ENCODE peak calls at places on chromosomes 12 and 14, in nine cellular contexts. One of them, this sample, is unnamed.
A peak's percentile ranks its signal among the peaks of the same experiment; 100 is the strongest.

GRCh38 chr14:51733147-51733546 is 81.4 kb downstream of the FRMD6 start:
- DNase-seq in lower leg skin: no peak
- DNase-seq in sigmoid colon: no peak
- DNase-seq in GM12891: no peak
- DNase-seq in tibial nerve: no peak
- DNase-seq in heart left ventricle: no peak
- DNase-seq in A549: no peak
- DNase-seq in prostate gland: no peak
- DNase-seq in GM12892: no peak
- DNase-seq in this sample: no peak

GRCh38 chr12:14668591-14668990 is 27.8 kb downstream of the GUCY2C start:
- DNase-seq in lower leg skin: no peak
- DNase-seq in prostate gland: no peak
- DNase-seq in A549: no peak
- DNase-seq in GM12891: no peak
- DNase-seq in GM12892: no peak
- DNase-seq in tibial nerve: no peak
- DNase-seq in heart left ventricle: no peak
- DNase-seq in sigmoid colon: no peak
- DNase-seq in this sample: no peak

GRCh38 chr12:96194901-96195844 is 998 bp downstream of the ELK3 start:
- DNase-seq in prostate gland: peak; percentile 44
- DNase-seq in sigmoid colon: peak; percentile 79
- DNase-seq in GM12892: peak; percentile 46
- DNase-seq in GM12891: peak; percentile 64
- DNase-seq in heart left ventricle: peak; percentile 67
- DNase-seq in lower leg skin: no peak
- DNase-seq in tibial nerve: no peak
- DNase-seq in A549: peak; percentile 71
- DNase-seq in this sample: peak; percentile 68

GRCh38 chr14:76884853-76885276 is 58.7 kb downstream of the LRRC74A start:
- DNase-seq in heart left ventricle: peak; percentile 83
- DNase-seq in prostate gland: no peak
- DNase-seq in GM12891: no peak
- DNase-seq in sigmoid colon: no peak
- DNase-seq in A549: no peak
- DNase-seq in GM12892: no peak
- DNase-seq in lower leg skin: no peak
- DNase-seq in tibial nerve: no peak
- DNase-seq in this sample: no peak

GRCh38 chr12:88684170-88684569 is 103.9 kb upstream of the KITLG start:
- DNase-seq in A549: no peak
- DNase-seq in tibial nerve: no peak
- DNase-seq in prostate gland: no peak
- DNase-seq in sigmoid colon: no peak
- DNase-seq in heart left ventricle: no peak
- DNase-seq in GM12891: no peak
- DNase-seq in GM12892: no peak
- DNase-seq in lower leg skin: no peak
- DNase-seq in this sample: no peak

GRCh38 chr14:105087308-105087962 is 22.2 kb upstream of the GPR132 start:
- DNase-seq in lower leg skin: no peak
- DNase-seq in A549: peak; percentile 78
- DNase-seq in GM12891: no peak
- DNase-seq in tibial nerve: no peak
- DNase-seq in heart left ventricle: peak; percentile 78
- DNase-seq in prostate gland: peak; percentile 59
- DNase-seq in GM12892: peak; percentile 46
- DNase-seq in sigmoid colon: peak; percentile 80
- DNase-seq in this sample: no peak

GRCh38 chr14:104827173-104828055 is 26.5 kb downstream of the ZBTB42 start:
- DNase-seq in GM12891: peak; percentile 70
- DNase-seq in prostate gland: peak; percentile 17
- DNase-seq in lower leg skin: no peak
- DNase-seq in GM12892: no peak
- DNase-seq in A549: peak; percentile 93
- DNase-seq in tibial nerve: no peak
- DNase-seq in sigmoid colon: peak; percentile 74
- DNase-seq in heart left ventricle: no peak
- DNase-seq in this sample: no peak

GRCh38 chr14:105255021-105255507 is 6.7 kb downstream of the BTBD6 start:
- DNase-seq in GM12891: no peak
- DNase-seq in A549: no peak
- DNase-seq in sigmoid colon: no peak
- DNase-seq in tibial nerve: no peak
- DNase-seq in GM12892: no peak
- DNase-seq in heart left ventricle: no peak
- DNase-seq in prostate gland: no peak
- DNase-seq in lower leg skin: no peak
- DNase-seq in this sample: peak; percentile 60

GRCh38 chr12:101209319-101210302 is at the start of gene SLC5A8:
- DNase-seq in GM12892: no peak
- DNase-seq in A549: no peak
- DNase-seq in sigmoid colon: no peak
- DNase-seq in heart left ventricle: peak; percentile 54
- DNase-seq in lower leg skin: no peak
- DNase-seq in tibial nerve: no peak
- DNase-seq in prostate gland: peak; percentile 7
- DNase-seq in GM12891: no peak
- DNase-seq in this sample: no peak

GRCh38 chr12:11730299-11731041 is 81.0 kb downstream of the ETV6 start:
- DNase-seq in prostate gland: peak; percentile 84
- DNase-seq in tibial nerve: no peak
- DNase-seq in GM12891: no peak
- DNase-seq in A549: no peak
- DNase-seq in sigmoid colon: no peak
- DNase-seq in lower leg skin: no peak
- DNase-seq in GM12892: no peak
- DNase-seq in heart left ventricle: no peak
- DNase-seq in this sample: no peak

GRCh38 chr12:15996254-15996653 is 85.1 kb downstream of the DERA start:
- DNase-seq in sigmoid colon: no peak
- DNase-seq in tibial nerve: no peak
- DNase-seq in lower leg skin: no peak
- DNase-seq in A549: no peak
- DNase-seq in GM12891: no peak
- DNase-seq in GM12892: no peak
- DNase-seq in prostate gland: no peak
- DNase-seq in heart left ventricle: no peak
- DNase-seq in this sample: no peak

GRCh38 chr14:24389266-24389855 is 9.4 kb upstream of the NYNRIN start:
- DNase-seq in GM12891: no peak
- DNase-seq in GM12892: no peak
- DNase-seq in A549: no peak
- DNase-seq in sigmoid colon: no peak
- DNase-seq in prostate gland: no peak
- DNase-seq in lower leg skin: no peak
- DNase-seq in heart left ventricle: no peak
- DNase-seq in tibial nerve: no peak
- DNase-seq in this sample: no peak

GRCh38 chr12:3490848-3491382 is at the start of gene PRMT8:
- DNase-seq in A549: no peak
- DNase-seq in heart left ventricle: no peak
- DNase-seq in lower leg skin: no peak
- DNase-seq in sigmoid colon: no peak
- DNase-seq in prostate gland: no peak
- DNase-seq in tibial nerve: no peak
- DNase-seq in GM12891: peak; percentile 23
- DNase-seq in GM12892: no peak
- DNase-seq in this sample: no peak

GRCh38 chr14:77681196-77682157 is 26.3 kb downstream of the ALKBH1 start:
- DNase-seq in prostate gland: peak; percentile 42
- DNase-seq in sigmoid colon: no peak
- DNase-seq in GM12892: no peak
- DNase-seq in GM12891: no peak
- DNase-seq in lower leg skin: no peak
- DNase-seq in A549: no peak
- DNase-seq in tibial nerve: no peak
- DNase-seq in heart left ventricle: no peak
- DNase-seq in this sample: no peak

GRCh38 chr12:76026643-76027063 is 4.9 kb downstream of the PHLDA1 start:
- DNase-seq in prostate gland: no peak
- DNase-seq in A549: no peak
- DNase-seq in GM12891: no peak
- DNase-seq in sigmoid colon: no peak
- DNase-seq in heart left ventricle: no peak
- DNase-seq in tibial nerve: no peak
- DNase-seq in lower leg skin: no peak
- DNase-seq in GM12892: no peak
- DNase-seq in this sample: no peak

GRCh38 chr14:81323621-81324400 is 76.3 kb downstream of the STON2 start:
- DNase-seq in sigmoid colon: no peak
- DNase-seq in lower leg skin: no peak
- DNase-seq in tibial nerve: no peak
- DNase-seq in prostate gland: peak; percentile 69
- DNase-seq in GM12892: no peak
- DNase-seq in heart left ventricle: no peak
- DNase-seq in GM12891: no peak
- DNase-seq in A549: peak; percentile 69
- DNase-seq in this sample: peak; percentile 35

GRCh38 chr14:90399541-90400444 is 3.0 kb downstream of the CALM1 start:
- DNase-seq in prostate gland: peak; percentile 95
- DNase-seq in sigmoid colon: peak; percentile 97
- DNase-seq in lower leg skin: peak; percentile 97
- DNase-seq in GM12892: peak; percentile 76
- DNase-seq in A549: peak; percentile 98
- DNase-seq in tibial nerve: peak; percentile 87
- DNase-seq in heart left ventricle: peak; percentile 92
- DNase-seq in GM12891: peak; percentile 77
- DNase-seq in this sample: peak; percentile 98
- TF ChIP-seq POLR2A in prostate gland: no peak
- TF ChIP-seq POLR2A in sigmoid colon: peak; percentile 28
- TF ChIP-seq POLR2A in lower leg skin: no peak
- TF ChIP-seq POLR2A in GM12892: no peak
- TF ChIP-seq POLR2A in A549: no peak
- TF ChIP-seq POLR2A in tibial nerve: no peak
- TF ChIP-seq POLR2A in heart left ventricle: no peak
- TF ChIP-seq POLR2A in GM12891: no peak
- TF ChIP-seq POLR2A in this sample: no peak

DNA sequence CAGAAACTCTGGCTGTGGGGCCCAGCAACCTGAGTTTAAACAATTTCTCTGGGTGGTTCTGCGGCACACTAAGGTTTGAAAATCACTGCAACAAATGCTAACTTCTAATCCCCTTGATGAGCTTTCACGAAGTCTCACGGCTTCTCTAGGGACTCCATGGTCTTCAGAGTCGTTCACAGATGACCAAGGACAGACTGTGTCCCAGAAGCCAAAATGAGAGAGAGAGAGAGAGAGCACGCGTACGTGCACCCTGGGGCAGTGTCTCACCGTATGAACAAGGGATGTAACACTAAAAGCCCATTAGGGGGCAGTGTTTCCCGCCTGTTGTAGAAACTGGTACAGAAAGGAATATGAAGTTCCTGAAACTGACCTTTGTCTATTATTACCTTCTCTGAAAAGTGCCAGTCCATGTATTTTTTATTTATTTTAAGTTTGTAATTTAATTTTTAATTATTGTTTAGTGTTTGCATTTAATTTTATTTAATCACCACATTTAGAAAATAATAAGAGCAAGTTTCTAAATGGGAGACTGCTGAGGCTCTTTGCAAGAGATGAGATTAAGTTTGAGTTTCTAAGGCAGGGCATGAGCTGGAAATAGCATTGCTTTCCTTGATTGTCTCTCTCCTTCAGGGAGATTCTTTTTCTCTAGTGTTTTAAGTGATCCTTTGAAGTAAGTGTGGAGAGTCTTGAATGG is 3.4 kb downstream of the APOLD1 start:
- DNase-seq in tibial nerve: no peak
- DNase-seq in GM12892: no peak
- DNase-seq in A549: peak; percentile 57
- DNase-seq in prostate gland: peak; percentile 74
- DNase-seq in heart left ventricle: no peak
- DNase-seq in GM12891: no peak
- DNase-seq in sigmoid colon: peak; percentile 80
- DNase-seq in lower leg skin: no peak
- DNase-seq in this sample: peak; percentile 39
- TF ChIP-seq POLR2A in tibial nerve: no peak
- TF ChIP-seq POLR2A in GM12892: no peak
- TF ChIP-seq POLR2A in A549: no peak
- TF ChIP-seq POLR2A in prostate gland: no peak
- TF ChIP-seq POLR2A in heart left ventricle: no peak
- TF ChIP-seq POLR2A in GM12891: no peak
- TF ChIP-seq POLR2A in sigmoid colon: no peak
- TF ChIP-seq POLR2A in lower leg skin: no peak
- TF ChIP-seq POLR2A in this sample: no peak

DNA sequence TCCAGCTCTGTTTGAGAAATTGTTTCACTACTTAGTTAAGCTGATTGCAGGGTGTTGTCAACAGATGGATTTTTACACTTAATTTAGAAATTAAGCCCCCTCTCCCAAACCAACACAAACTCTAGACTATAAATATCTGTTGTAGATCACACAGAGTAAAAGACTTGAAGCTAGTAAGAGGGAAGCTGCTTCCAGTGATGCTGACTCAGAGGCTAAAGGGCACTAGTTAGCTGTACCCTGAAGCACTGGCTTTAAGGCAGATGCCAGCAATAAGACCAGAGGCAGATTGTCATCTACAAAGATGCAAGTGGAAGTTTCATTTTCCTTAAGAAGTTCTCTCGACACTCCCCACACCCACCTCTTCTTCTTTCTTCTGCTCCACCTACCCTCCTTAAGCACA is 153.2 kb downstream of the ANO6 start:
- DNase-seq in A549: no peak
- DNase-seq in heart left ventricle: no peak
- DNase-seq in prostate gland: no peak
- DNase-seq in GM12892: no peak
- DNase-seq in sigmoid colon: no peak
- DNase-seq in lower leg skin: no peak
- DNase-seq in tibial nerve: no peak
- DNase-seq in GM12891: no peak
- DNase-seq in this sample: peak; percentile 24
- TF ChIP-seq POLR2A in A549: no peak
- TF ChIP-seq POLR2A in heart left ventricle: no peak
- TF ChIP-seq POLR2A in prostate gland: no peak
- TF ChIP-seq POLR2A in GM12892: no peak
- TF ChIP-seq POLR2A in sigmoid colon: no peak
- TF ChIP-seq POLR2A in lower leg skin: no peak
- TF ChIP-seq POLR2A in tibial nerve: no peak
- TF ChIP-seq POLR2A in GM12891: no peak
- TF ChIP-seq POLR2A in this sample: no peak

DNA sequence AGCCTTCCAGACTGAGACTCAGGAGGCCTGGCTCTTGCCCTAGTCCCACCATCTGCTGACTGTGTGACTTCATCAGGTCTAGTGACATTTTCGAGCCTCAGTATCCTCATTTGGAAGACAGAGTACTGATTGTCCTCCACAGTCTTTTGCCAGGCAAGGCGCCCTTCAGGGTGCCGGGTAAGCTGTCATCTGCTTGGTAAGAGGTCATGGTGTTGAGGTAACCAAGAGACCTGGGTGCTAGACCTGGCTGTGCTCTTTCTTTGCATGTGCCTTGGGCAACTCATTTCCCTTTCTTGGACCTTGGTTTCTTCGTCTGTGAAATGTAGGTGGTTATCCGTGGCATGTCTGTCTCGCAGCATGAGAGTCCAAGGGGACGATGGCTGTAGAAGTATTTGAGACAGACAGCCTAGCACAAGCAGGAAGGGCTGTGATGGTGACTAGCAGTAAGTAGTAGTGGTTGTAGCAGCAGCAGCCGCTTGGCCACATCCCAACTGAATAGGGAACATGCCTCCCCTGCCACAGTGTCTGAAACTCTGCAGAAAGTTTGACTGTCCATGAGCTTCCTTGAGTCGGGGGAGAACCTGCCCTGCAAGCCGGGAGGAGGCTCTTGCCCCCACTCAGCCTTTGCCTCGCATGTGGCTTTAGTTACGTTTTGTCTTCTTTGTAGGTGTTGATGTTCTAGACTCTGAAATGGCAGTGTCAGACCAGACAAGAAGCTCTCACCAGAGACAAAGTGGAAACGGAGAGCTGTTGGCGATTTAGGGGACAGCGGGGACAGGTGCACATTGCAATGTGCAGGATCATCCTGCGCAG is 40.3 kb downstream of the EVL start:
- DNase-seq in A549: no peak
- DNase-seq in sigmoid colon: peak; percentile 67
- DNase-seq in GM12891: no peak
- DNase-seq in heart left ventricle: no peak
- DNase-seq in GM12892: no peak
- DNase-seq in tibial nerve: no peak
- DNase-seq in prostate gland: no peak
- DNase-seq in lower leg skin: peak; percentile 75
- DNase-seq in this sample: no peak
- TF ChIP-seq POLR2A in A549: no peak
- TF ChIP-seq POLR2A in sigmoid colon: no peak
- TF ChIP-seq POLR2A in GM12891: no peak
- TF ChIP-seq POLR2A in heart left ventricle: no peak
- TF ChIP-seq POLR2A in GM12892: no peak
- TF ChIP-seq POLR2A in tibial nerve: no peak
- TF ChIP-seq POLR2A in prostate gland: no peak
- TF ChIP-seq POLR2A in lower leg skin: no peak
- TF ChIP-seq POLR2A in this sample: no peak